ENCODE peak calls at places on chromosomes 7 and 10, in four cellular contexts. A, I, Q and H are unnamed samples.

GRCh38 chr10:58662314-58662713 is 149.6 kb downstream of the BICC1 start:
- DNase-seq in A (peak; percentile 94), I (no peak), Q (no peak), H (no peak)

GRCh38 chr10:120455606-120456005 is 1.4 kb upstream of the PLPP4 start:
- DNase-seq in A (no peak), I (no peak), Q (no peak), H (no peak)

GRCh38 chr10:110226555-110226925 is 19.1 kb downstream of the MXI1 start:
- DNase-seq in I (peak; percentile 86), Q (peak; percentile 95), A (peak; percentile 94), H (peak; percentile 91)

GRCh38 chr7:141676618-141677017 is 25.3 kb downstream of the DENND11 start:
- DNase-seq in Q (no peak), A (peak; percentile 79), I (no peak), H (no peak)

GRCh38 chr10:113920819-113921345 is 66.4 kb downstream of the NHLRC2 start:
- DNase-seq in Q (no peak), A (no peak), I (no peak), H (no peak)

GRCh38 chr10:28139138-28139537 is 140.3 kb upstream of the ODAD2 start:
- DNase-seq in A (peak; percentile 73), I (no peak), Q (no peak), H (no peak)

GRCh38 chr7:30422922-30423321 is 55.7 kb downstream of the NOD1 start:
- DNase-seq in A (peak; percentile 62), I (no peak), Q (no peak), H (no peak)

GRCh38 chr7:98483276-98483963 is 82.5 kb upstream of the BAIAP2L1 start:
- DNase-seq in I (no peak), Q (no peak), A (no peak), H (no peak)

GRCh38 chr7:135685306-135686084 is 23.2 kb downstream of the STMP1 start:
- DNase-seq in Q (no peak), A (peak; percentile 49), I (no peak), H (no peak)

GRCh38 chr10:132925071-132925561 is 17.3 kb downstream of the CFAP46 start:
- DNase-seq in I (no peak), A (no peak), Q (no peak), H (no peak)

GRCh38 chr10:116723428-116724281 is 18.7 kb downstream of the HSPA12A start:
- DNase-seq in A (no peak), Q (peak; percentile 39), I (no peak), H (no peak)

DNA sequence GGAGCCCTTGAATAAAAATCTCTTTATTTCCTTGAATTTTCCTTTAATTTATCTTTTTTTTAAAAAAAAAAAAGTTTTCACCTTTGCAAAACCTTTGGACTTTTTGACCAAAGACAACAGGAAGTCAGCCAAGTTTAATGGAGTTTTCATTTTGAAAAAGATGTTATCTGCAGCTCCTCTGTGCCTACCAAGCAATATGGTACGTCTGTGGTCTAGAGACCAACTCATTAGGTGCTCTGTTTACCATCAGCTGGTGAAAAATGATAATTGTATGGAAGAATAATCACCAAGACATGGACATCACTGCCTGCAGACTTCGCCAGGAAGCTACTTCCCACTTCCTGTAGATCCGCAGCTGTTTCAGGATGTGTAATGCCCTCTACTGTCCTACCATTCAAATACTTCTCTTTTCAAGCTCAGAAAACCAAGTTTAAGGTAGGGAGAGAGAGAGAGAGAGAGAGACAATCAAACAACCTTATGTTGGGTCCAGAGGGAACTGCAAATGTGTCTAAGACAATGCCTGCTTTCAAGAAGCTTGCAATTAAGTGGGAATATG is 18.7 kb downstream of the PLXNA4 start:
- DNase-seq in Q (no peak), I (no peak), A (peak; percentile 55), H (no peak)
- TF ChIP-seq CTCF in Q (no peak), I (no peak), A (peak; percentile 9), H (no peak)

GRCh38 chr7:50982626-50983025 is 199.9 kb upstream of the GRB10 start:
- DNase-seq in A (no peak), Q (no peak), I (no peak), H (no peak)
- TF ChIP-seq CTCF in A (no peak), Q (no peak), I (no peak), H (no peak)

GRCh38 chr7:85475071-85475470 is 288.2 kb upstream of the SEMA3D start:
- DNase-seq in A (no peak), Q (no peak), I (no peak), H (no peak)

GRCh38 chr7:85474234-85474633 is 287.4 kb upstream of the SEMA3D start:
- DNase-seq in Q (no peak), I (no peak), A (peak; percentile 58), H (peak; percentile 1)

GRCh38 chr7:85471740-85472139 is 284.9 kb upstream of the SEMA3D start:
- DNase-seq in Q (no peak), I (no peak), A (peak; percentile 90), H (no peak)

GRCh38 chr7:85469446-85469970 is 282.7 kb upstream of the SEMA3D start:
- DNase-seq in I (no peak), Q (no peak), A (peak; percentile 26), H (no peak)

GRCh38 chr7:85471312-85471711 is 284.5 kb upstream of the SEMA3D start:
- DNase-seq in A (no peak), I (no peak), Q (no peak), H (no peak)
- TF ChIP-seq CTCF in A (no peak), I (no peak), Q (no peak), H (no peak)

DNA sequence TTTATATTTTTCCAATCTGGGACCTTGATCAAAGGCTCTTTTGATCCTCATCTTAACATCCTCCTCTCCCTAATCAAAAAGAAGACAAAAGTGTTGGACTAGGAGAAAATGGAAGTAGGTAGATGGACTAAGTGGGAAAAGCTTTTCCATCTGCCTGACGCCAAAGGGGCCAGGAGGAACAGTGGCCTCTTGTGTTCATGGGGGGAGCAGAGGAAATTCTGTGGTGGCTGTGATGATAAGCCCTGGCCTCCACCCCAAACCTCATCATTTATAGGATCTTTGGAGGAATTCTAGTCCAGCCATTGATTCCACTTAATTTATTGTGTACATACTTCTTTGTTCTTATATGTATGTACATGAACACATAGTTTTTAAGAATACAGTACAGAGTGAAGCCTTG is 21.7 kb downstream of the ZNF365 start:
- DNase-seq in Q (no peak), A (no peak), I (no peak), H (no peak)
- TF ChIP-seq CTCF in Q (no peak), A (no peak), I (no peak), H (no peak)

DNA sequence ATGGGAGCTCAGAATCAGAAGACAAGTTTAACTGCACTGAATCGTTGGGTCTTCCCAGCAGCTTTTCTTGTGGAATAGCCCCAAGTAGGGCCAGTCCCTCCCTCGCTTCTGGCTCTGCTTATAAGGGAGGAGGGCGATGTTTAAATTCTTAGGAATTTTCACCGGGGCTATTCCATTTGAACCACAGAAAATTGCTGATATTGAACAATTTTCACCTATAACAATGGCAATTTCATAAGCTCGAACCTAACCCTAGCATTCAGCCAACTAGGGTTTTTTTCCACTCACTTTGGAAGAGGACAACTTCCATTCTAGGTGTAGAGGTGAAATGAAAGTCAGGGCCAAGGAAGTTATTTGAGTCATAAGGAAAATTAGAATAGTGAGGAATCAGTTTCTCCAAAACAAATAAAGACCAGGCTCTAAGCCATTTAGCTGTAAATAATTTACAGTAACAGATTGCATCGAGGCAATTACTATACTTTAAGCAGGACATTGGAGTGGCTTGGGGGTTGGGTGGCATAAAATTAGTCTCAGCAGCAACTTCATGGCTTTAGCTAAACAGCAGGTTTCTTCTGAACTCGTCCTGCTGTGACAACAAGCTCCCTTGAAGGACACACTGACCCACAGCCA is 1.5 kb upstream of the ATP6V0A4 start:
- DNase-seq in Q (no peak), A (no peak), I (no peak), H (no peak)
- TF ChIP-seq CTCF in Q (no peak), A (no peak), I (no peak), H (no peak)